ENCODE peak calls at places on chromosomes 11 and 22, in ten cellular contexts. One of them, this sample, is unnamed.

GRCh38 chr22:20298803-20299735 is 20.8 kb downstream of the DGCR6L start:
- DNase-seq in fibroblast of lung: peak
- DNase-seq in HFF-Myc: no peak
- DNase-seq in astrocyte of the spinal cord: peak
- DNase-seq in AG09319: no peak
- DNase-seq in stomach: peak
- DNase-seq in choroid plexus epithelial cell: peak
- DNase-seq in body of pancreas: peak
- DNase-seq in adrenal gland: peak
- DNase-seq in lower leg skin: peak
- DNase-seq in this sample: peak

GRCh38 chr11:75245356-75246005 is 4.9 kb downstream of the TPBGL start:
- DNase-seq in stomach: peak
- DNase-seq in AG09319: no peak
- DNase-seq in choroid plexus epithelial cell: no peak
- DNase-seq in HFF-Myc: no peak
- DNase-seq in lower leg skin: no peak
- DNase-seq in adrenal gland: no peak
- DNase-seq in fibroblast of lung: no peak
- DNase-seq in body of pancreas: peak
- DNase-seq in astrocyte of the spinal cord: no peak
- DNase-seq in this sample: no peak

GRCh38 chr11:23956586-23956985 is 540.3 kb upstream of the LUZP2 start:
- DNase-seq in adrenal gland: no peak
- DNase-seq in fibroblast of lung: no peak
- DNase-seq in choroid plexus epithelial cell: peak
- DNase-seq in lower leg skin: no peak
- DNase-seq in astrocyte of the spinal cord: peak
- DNase-seq in stomach: no peak
- DNase-seq in AG09319: no peak
- DNase-seq in HFF-Myc: no peak
- DNase-seq in body of pancreas: no peak
- DNase-seq in this sample: no peak

GRCh38 chr11:24793479-24793878 is 296.6 kb downstream of the LUZP2 start:
- DNase-seq in fibroblast of lung: peak
- DNase-seq in lower leg skin: no peak
- DNase-seq in stomach: no peak
- DNase-seq in astrocyte of the spinal cord: no peak
- DNase-seq in HFF-Myc: no peak
- DNase-seq in body of pancreas: no peak
- DNase-seq in choroid plexus epithelial cell: peak
- DNase-seq in adrenal gland: peak
- DNase-seq in AG09319: no peak
- DNase-seq in this sample: no peak

GRCh38 chr11:116782728-116783127 is 5.1 kb downstream of the ZPR1 start:
- DNase-seq in lower leg skin: no peak
- DNase-seq in stomach: no peak
- DNase-seq in AG09319: peak
- DNase-seq in fibroblast of lung: peak
- DNase-seq in body of pancreas: no peak
- DNase-seq in astrocyte of the spinal cord: peak
- DNase-seq in choroid plexus epithelial cell: peak
- DNase-seq in HFF-Myc: no peak
- DNase-seq in adrenal gland: no peak
- DNase-seq in this sample: no peak

GRCh38 chr11:46363031-46363407 is 15.8 kb downstream of the DGKZ start:
- DNase-seq in HFF-Myc: no peak
- DNase-seq in choroid plexus epithelial cell: peak
- DNase-seq in lower leg skin: peak
- DNase-seq in stomach: peak
- DNase-seq in fibroblast of lung: no peak
- DNase-seq in adrenal gland: peak
- DNase-seq in astrocyte of the spinal cord: peak
- DNase-seq in body of pancreas: no peak
- DNase-seq in AG09319: no peak
- DNase-seq in this sample: no peak

GRCh38 chr11:15783619-15784018 is 572.7 kb downstream of the SOX6 start:
- DNase-seq in AG09319: no peak
- DNase-seq in astrocyte of the spinal cord: no peak
- DNase-seq in lower leg skin: peak
- DNase-seq in adrenal gland: no peak
- DNase-seq in choroid plexus epithelial cell: no peak
- DNase-seq in fibroblast of lung: no peak
- DNase-seq in stomach: no peak
- DNase-seq in body of pancreas: no peak
- DNase-seq in HFF-Myc: no peak
- DNase-seq in this sample: no peak

GRCh38 chr22:41237707-41238569 is 2.8 kb downstream of the CHADL start:
- DNase-seq in adrenal gland: peak
- DNase-seq in lower leg skin: peak
- DNase-seq in choroid plexus epithelial cell: peak
- DNase-seq in body of pancreas: peak
- DNase-seq in stomach: peak
- DNase-seq in HFF-Myc: no peak
- DNase-seq in fibroblast of lung: peak
- DNase-seq in AG09319: no peak
- DNase-seq in astrocyte of the spinal cord: peak
- DNase-seq in this sample: peak

GRCh38 chr11:114447892-114448291 is 8.6 kb downstream of the REXO2 start:
- DNase-seq in AG09319: peak
- DNase-seq in astrocyte of the spinal cord: peak
- DNase-seq in stomach: no peak
- DNase-seq in lower leg skin: no peak
- DNase-seq in fibroblast of lung: peak
- DNase-seq in choroid plexus epithelial cell: peak
- DNase-seq in HFF-Myc: no peak
- DNase-seq in adrenal gland: no peak
- DNase-seq in body of pancreas: no peak
- DNase-seq in this sample: no peak

GRCh38 chr11:60764879-60765278 is 8.2 kb downstream of the MS4A15 start:
- DNase-seq in HFF-Myc: no peak
- DNase-seq in AG09319: no peak
- DNase-seq in body of pancreas: no peak
- DNase-seq in adrenal gland: no peak
- DNase-seq in fibroblast of lung: no peak
- DNase-seq in lower leg skin: no peak
- DNase-seq in stomach: no peak
- DNase-seq in astrocyte of the spinal cord: no peak
- DNase-seq in choroid plexus epithelial cell: peak
- DNase-seq in this sample: no peak

GRCh38 chr11:3866206-3866605 is 10.7 kb downstream of the STIM1 start:
- DNase-seq in astrocyte of the spinal cord: no peak
- DNase-seq in AG09319: no peak
- DNase-seq in lower leg skin: no peak
- DNase-seq in body of pancreas: no peak
- DNase-seq in HFF-Myc: no peak
- DNase-seq in adrenal gland: peak
- DNase-seq in stomach: peak
- DNase-seq in choroid plexus epithelial cell: no peak
- DNase-seq in fibroblast of lung: no peak
- DNase-seq in this sample: peak

GRCh38 chr11:1304376-1304775 is 5.1 kb downstream of the TOLLIP start:
- DNase-seq in lower leg skin: no peak
- DNase-seq in adrenal gland: no peak
- DNase-seq in AG09319: no peak
- DNase-seq in fibroblast of lung: no peak
- DNase-seq in HFF-Myc: no peak
- DNase-seq in stomach: peak
- DNase-seq in body of pancreas: peak
- DNase-seq in choroid plexus epithelial cell: no peak
- DNase-seq in astrocyte of the spinal cord: no peak
- DNase-seq in this sample: no peak

GRCh38 chr11:1302041-1302460 is 7.4 kb downstream of the TOLLIP start:
- DNase-seq in fibroblast of lung: no peak
- DNase-seq in HFF-Myc: no peak
- DNase-seq in choroid plexus epithelial cell: no peak
- DNase-seq in stomach: peak
- DNase-seq in AG09319: no peak
- DNase-seq in body of pancreas: no peak
- DNase-seq in adrenal gland: no peak
- DNase-seq in lower leg skin: no peak
- DNase-seq in astrocyte of the spinal cord: no peak
- DNase-seq in this sample: no peak

GRCh38 chr11:1303973-1304372 is 5.5 kb downstream of the TOLLIP start:
- DNase-seq in choroid plexus epithelial cell: peak
- DNase-seq in adrenal gland: peak
- DNase-seq in lower leg skin: no peak
- DNase-seq in body of pancreas: peak
- DNase-seq in stomach: peak
- DNase-seq in astrocyte of the spinal cord: no peak
- DNase-seq in HFF-Myc: no peak
- DNase-seq in AG09319: no peak
- DNase-seq in fibroblast of lung: peak
- DNase-seq in this sample: no peak

GRCh38 chr11:1302461-1303073 is 6.9 kb downstream of the TOLLIP start:
- DNase-seq in choroid plexus epithelial cell: no peak
- DNase-seq in adrenal gland: no peak
- DNase-seq in stomach: peak
- DNase-seq in body of pancreas: peak
- DNase-seq in fibroblast of lung: no peak
- DNase-seq in AG09319: no peak
- DNase-seq in astrocyte of the spinal cord: no peak
- DNase-seq in lower leg skin: no peak
- DNase-seq in HFF-Myc: no peak
- DNase-seq in this sample: no peak

DNA sequence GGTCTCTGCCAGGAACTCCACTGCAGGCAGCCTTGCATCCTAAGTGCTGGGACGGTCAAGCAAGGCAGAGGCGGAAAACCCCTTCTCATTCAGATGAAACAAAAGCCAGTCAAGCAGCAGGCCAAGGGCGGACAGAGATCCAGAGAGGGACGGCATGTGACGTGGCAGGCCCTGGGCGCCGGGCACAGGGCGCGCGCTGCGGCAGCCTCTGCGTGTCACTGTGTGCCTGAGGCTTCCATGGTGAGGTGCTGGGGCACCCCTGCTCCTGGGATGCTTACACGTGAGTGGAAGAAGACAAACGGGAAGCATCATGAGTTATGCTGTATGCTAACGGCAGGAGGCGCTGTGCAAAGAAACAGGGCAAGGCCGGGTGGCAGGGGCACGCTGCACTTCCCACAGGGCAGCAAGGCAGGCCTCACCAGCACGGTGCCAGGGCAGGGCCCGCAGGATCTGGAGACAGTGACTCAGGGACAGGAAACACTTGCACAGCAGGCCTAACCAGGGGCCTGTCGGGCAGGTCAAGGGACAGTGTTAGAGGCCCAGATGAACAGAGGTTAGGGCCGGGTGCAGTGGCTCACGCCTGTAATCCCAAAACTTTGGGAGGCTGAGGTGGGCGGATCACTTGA is 6.1 kb downstream of the TOLLIP start:
- DNase-seq in AG09319: no peak
- DNase-seq in HFF-Myc: no peak
- DNase-seq in astrocyte of the spinal cord: no peak
- DNase-seq in fibroblast of lung: no peak
- DNase-seq in stomach: peak
- DNase-seq in lower leg skin: no peak
- DNase-seq in choroid plexus epithelial cell: no peak
- DNase-seq in adrenal gland: no peak
- DNase-seq in body of pancreas: no peak
- DNase-seq in this sample: no peak
- TF ChIP-seq CTCF in AG09319: no peak
- TF ChIP-seq CTCF in HFF-Myc: peak
- TF ChIP-seq CTCF in astrocyte of the spinal cord: peak
- TF ChIP-seq CTCF in fibroblast of lung: no peak
- TF ChIP-seq CTCF in stomach: no peak
- TF ChIP-seq CTCF in lower leg skin: no peak
- TF ChIP-seq CTCF in choroid plexus epithelial cell: peak
- TF ChIP-seq CTCF in adrenal gland: no peak
- TF ChIP-seq CTCF in body of pancreas: peak
- TF ChIP-seq CTCF in this sample: no peak

GRCh38 chr11:99170606-99171005 is 149.9 kb downstream of the CNTN5 start:
- DNase-seq in body of pancreas: no peak
- DNase-seq in fibroblast of lung: no peak
- DNase-seq in AG09319: no peak
- DNase-seq in HFF-Myc: no peak
- DNase-seq in lower leg skin: no peak
- DNase-seq in stomach: no peak
- DNase-seq in astrocyte of the spinal cord: no peak
- DNase-seq in adrenal gland: no peak
- DNase-seq in choroid plexus epithelial cell: no peak
- DNase-seq in this sample: no peak
- TF ChIP-seq CTCF in body of pancreas: no peak
- TF ChIP-seq CTCF in fibroblast of lung: no peak
- TF ChIP-seq CTCF in AG09319: no peak
- TF ChIP-seq CTCF in HFF-Myc: no peak
- TF ChIP-seq CTCF in lower leg skin: no peak
- TF ChIP-seq CTCF in stomach: no peak
- TF ChIP-seq CTCF in astrocyte of the spinal cord: no peak
- TF ChIP-seq CTCF in adrenal gland: no peak
- TF ChIP-seq CTCF in choroid plexus epithelial cell: no peak
- TF ChIP-seq CTCF in this sample: no peak

GRCh38 chr11:19962053-19962794 is 198.1 kb downstream of the DBX1 start:
- DNase-seq in choroid plexus epithelial cell: no peak
- DNase-seq in HFF-Myc: no peak
- DNase-seq in fibroblast of lung: no peak
- DNase-seq in lower leg skin: no peak
- DNase-seq in body of pancreas: no peak
- DNase-seq in stomach: no peak
- DNase-seq in adrenal gland: no peak
- DNase-seq in AG09319: no peak
- DNase-seq in astrocyte of the spinal cord: no peak
- DNase-seq in this sample: no peak
- TF ChIP-seq CTCF in choroid plexus epithelial cell: no peak
- TF ChIP-seq CTCF in HFF-Myc: no peak
- TF ChIP-seq CTCF in fibroblast of lung: no peak
- TF ChIP-seq CTCF in lower leg skin: no peak
- TF ChIP-seq CTCF in body of pancreas: no peak
- TF ChIP-seq CTCF in stomach: no peak
- TF ChIP-seq CTCF in adrenal gland: no peak
- TF ChIP-seq CTCF in AG09319: no peak
- TF ChIP-seq CTCF in astrocyte of the spinal cord: no peak
- TF ChIP-seq CTCF in this sample: no peak

DNA sequence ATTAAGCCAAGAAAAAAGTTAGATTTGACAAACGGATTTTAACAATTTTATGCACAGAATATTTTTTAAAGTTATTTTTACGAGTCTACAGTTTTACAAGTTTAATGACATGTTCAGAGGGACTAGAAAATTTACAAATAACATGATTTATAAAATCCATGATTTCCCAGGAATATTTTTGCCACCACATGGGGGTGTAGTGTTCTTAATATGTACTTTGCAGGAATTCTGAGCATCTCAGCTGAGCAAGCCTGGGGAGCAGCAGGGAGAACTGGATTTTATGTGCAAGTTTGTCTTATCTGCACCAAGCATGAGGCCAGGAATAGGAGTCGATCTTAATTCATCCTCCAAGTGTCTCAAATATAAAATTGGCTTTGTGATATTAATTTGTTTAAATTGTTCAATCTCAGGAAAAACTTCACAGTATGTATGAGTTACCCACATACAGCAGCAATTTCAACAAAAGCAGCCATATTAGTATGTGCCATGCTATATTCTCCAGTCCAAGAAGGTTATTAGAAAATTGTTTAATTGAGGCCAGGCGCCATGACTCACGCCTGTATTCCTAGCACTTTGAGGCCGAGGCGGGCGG is 826.3 kb downstream of the DLG2 start:
- DNase-seq in adrenal gland: no peak
- DNase-seq in AG09319: peak
- DNase-seq in astrocyte of the spinal cord: peak
- DNase-seq in stomach: no peak
- DNase-seq in choroid plexus epithelial cell: peak
- DNase-seq in body of pancreas: no peak
- DNase-seq in HFF-Myc: peak
- DNase-seq in lower leg skin: no peak
- DNase-seq in fibroblast of lung: peak
- DNase-seq in this sample: no peak
- TF ChIP-seq CTCF in adrenal gland: peak
- TF ChIP-seq CTCF in AG09319: peak
- TF ChIP-seq CTCF in astrocyte of the spinal cord: peak
- TF ChIP-seq CTCF in stomach: no peak
- TF ChIP-seq CTCF in choroid plexus epithelial cell: peak
- TF ChIP-seq CTCF in body of pancreas: no peak
- TF ChIP-seq CTCF in HFF-Myc: peak
- TF ChIP-seq CTCF in lower leg skin: no peak
- TF ChIP-seq CTCF in fibroblast of lung: peak
- TF ChIP-seq CTCF in this sample: no peak